ENCODE peak calls at places on chromosomes 12 and 14, in four cellular contexts. One of them, this sample, is unnamed.

GRCh38 chr14:61528591-61529021 is 166.7 kb upstream of the HIF1A start:
- DNase-seq in foreskin fibroblast: peak
- DNase-seq in prostate gland: no peak
- DNase-seq in astrocyte: peak
- DNase-seq in this sample: no peak

GRCh38 chr12:53128780-53129747 is 25.8 kb downstream of the SOAT2 start:
- DNase-seq in foreskin fibroblast: no peak
- DNase-seq in prostate gland: no peak
- DNase-seq in astrocyte: no peak
- DNase-seq in this sample: no peak

GRCh38 chr12:39930066-39930465 is 175.8 kb downstream of the SLC2A13 start:
- DNase-seq in foreskin fibroblast: no peak
- DNase-seq in prostate gland: no peak
- DNase-seq in astrocyte: no peak
- DNase-seq in this sample: no peak

GRCh38 chr14:104510794-104511611 is 68.6 kb upstream of the C14orf180 start:
- DNase-seq in foreskin fibroblast: no peak
- DNase-seq in prostate gland: peak
- DNase-seq in astrocyte: no peak
- DNase-seq in this sample: no peak

GRCh38 chr14:71399057-71399487 is 491.8 kb downstream of the PCNX1 start:
- DNase-seq in foreskin fibroblast: no peak
- DNase-seq in prostate gland: no peak
- DNase-seq in astrocyte: no peak
- DNase-seq in this sample: no peak

GRCh38 chr12:82527165-82527780 is 159.4 kb upstream of the TMTC2 start:
- DNase-seq in foreskin fibroblast: peak
- DNase-seq in prostate gland: peak
- DNase-seq in astrocyte: peak
- DNase-seq in this sample: peak

GRCh38 chr12:57127101-57127709 is 1.1 kb upstream of the LRP1 start:
- DNase-seq in foreskin fibroblast: peak
- DNase-seq in prostate gland: peak
- DNase-seq in astrocyte: no peak
- DNase-seq in this sample: no peak

GRCh38 chr12:34396006-34396860 is 373.9 kb downstream of the ALG10 start:
- DNase-seq in foreskin fibroblast: no peak
- DNase-seq in prostate gland: peak
- DNase-seq in astrocyte: no peak
- DNase-seq in this sample: no peak

GRCh38 chr12:57161491-57161890 is 14.1 kb upstream of the LRP1-AS start:
- DNase-seq in foreskin fibroblast: peak
- DNase-seq in prostate gland: no peak
- DNase-seq in astrocyte: peak
- DNase-seq in this sample: no peak

GRCh38 chr12:49961111-49961922 is at the start of gene AQP5:
- DNase-seq in foreskin fibroblast: no peak
- DNase-seq in prostate gland: no peak
- DNase-seq in astrocyte: no peak
- DNase-seq in this sample: no peak

DNA sequence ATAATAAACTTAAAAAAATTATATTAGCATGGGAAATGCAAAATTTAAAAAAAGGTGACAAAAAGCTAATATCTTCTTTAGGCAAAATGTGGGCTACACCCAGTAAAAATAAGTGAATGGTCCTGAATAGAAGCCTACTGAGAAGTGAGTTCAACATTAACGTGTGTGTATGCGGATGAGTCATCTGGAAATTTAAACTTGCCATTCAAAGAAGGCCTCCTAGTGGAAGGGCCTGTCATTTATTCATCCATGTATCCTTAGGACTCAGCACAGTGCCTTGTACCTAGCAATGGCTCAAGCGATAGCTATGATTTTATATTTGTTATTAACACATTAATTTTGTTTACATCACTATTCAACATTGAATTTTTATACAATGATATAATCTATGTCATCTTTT is 226.2 kb downstream of the NUBPL start:
- DNase-seq in foreskin fibroblast: no peak
- DNase-seq in prostate gland: no peak
- DNase-seq in astrocyte: no peak
- DNase-seq in this sample: peak
- TF ChIP-seq CTCF in foreskin fibroblast: no peak
- TF ChIP-seq CTCF in prostate gland: no peak
- TF ChIP-seq CTCF in astrocyte: no peak
- TF ChIP-seq CTCF in this sample: peak

GRCh38 chr12:6962285-6963015 is 8.0 kb downstream of the PHB2 start:
- DNase-seq in foreskin fibroblast: no peak
- DNase-seq in prostate gland: peak
- DNase-seq in astrocyte: no peak
- DNase-seq in this sample: no peak

GRCh38 chr12:6960291-6961277 is 9.4 kb downstream of the PTPN6 start:
- DNase-seq in foreskin fibroblast: peak
- DNase-seq in prostate gland: no peak
- DNase-seq in astrocyte: peak
- DNase-seq in this sample: no peak

GRCh38 chr12:6961695-6962284 is 8.7 kb downstream of the PHB2 start:
- DNase-seq in foreskin fibroblast: peak
- DNase-seq in prostate gland: peak
- DNase-seq in astrocyte: peak
- DNase-seq in this sample: no peak

GRCh38 chr12:6959376-6960290 is 8.5 kb downstream of the PTPN6 start:
- DNase-seq in foreskin fibroblast: no peak
- DNase-seq in prostate gland: no peak
- DNase-seq in astrocyte: no peak
- DNase-seq in this sample: no peak

DNA sequence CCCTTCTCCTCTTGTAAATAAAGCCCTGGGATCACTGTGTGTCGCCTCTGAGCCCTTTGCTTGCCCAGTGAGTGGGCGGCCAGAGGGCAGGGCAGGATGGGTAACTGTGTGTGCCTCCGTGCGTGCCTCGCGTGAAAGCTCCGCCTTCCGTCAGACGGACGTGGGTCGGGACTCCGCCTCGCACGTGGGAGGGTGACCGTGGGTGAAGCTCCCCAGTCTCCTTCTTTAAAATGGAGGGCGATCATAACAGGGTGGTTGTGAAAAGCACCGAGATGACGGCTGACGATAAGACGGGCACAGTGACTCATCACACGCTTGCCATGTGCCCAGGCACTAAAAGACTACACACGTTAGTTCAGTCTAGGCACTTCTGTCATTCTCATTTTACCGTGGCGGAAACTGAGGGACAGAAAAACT is 9.2 kb downstream of the PHB2 start:
- DNase-seq in foreskin fibroblast: peak
- DNase-seq in prostate gland: peak
- DNase-seq in astrocyte: peak
- DNase-seq in this sample: no peak
- H3K4me3 ChIP-seq in foreskin fibroblast: no peak
- H3K4me3 ChIP-seq in prostate gland: peak
- H3K4me3 ChIP-seq in astrocyte: peak
- H3K4me3 ChIP-seq in this sample: peak

GRCh38 chr12:46934374-46935111 is 108.7 kb upstream of the SLC38A4 start:
- DNase-seq in foreskin fibroblast: no peak
- DNase-seq in prostate gland: no peak
- DNase-seq in astrocyte: no peak
- DNase-seq in this sample: no peak

GRCh38 chr12:46926536-46926935 is 100.7 kb upstream of the SLC38A4 start:
- DNase-seq in foreskin fibroblast: peak
- DNase-seq in prostate gland: no peak
- DNase-seq in astrocyte: no peak
- DNase-seq in this sample: no peak

GRCh38 chr12:46935448-46935847 is 109.7 kb upstream of the SLC38A4 start:
- DNase-seq in foreskin fibroblast: no peak
- DNase-seq in prostate gland: no peak
- DNase-seq in astrocyte: no peak
- DNase-seq in this sample: no peak

GRCh38 chr12:46933947-46934346 is 108.2 kb upstream of the SLC38A4 start:
- DNase-seq in foreskin fibroblast: peak
- DNase-seq in prostate gland: no peak
- DNase-seq in astrocyte: peak
- DNase-seq in this sample: peak

DNA sequence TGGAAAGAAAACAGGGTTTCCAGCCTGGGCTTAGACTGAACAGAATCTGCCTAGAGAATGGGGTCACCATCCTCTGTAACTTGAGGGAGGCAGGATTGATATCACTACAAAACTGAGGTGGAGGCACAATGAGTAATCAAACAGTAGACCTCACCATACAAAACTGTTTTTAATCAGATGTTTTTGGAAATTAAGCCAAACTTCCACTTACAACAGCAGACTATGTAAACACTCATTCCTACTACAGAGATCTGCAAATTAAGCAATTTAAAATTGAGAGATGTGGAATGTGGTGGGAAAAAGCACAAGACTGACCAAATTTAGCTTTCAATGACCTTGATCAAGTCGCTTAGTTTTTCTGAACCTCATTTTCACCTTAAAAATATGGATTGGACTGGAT is 104.3 kb upstream of the SLC38A4 start:
- DNase-seq in foreskin fibroblast: no peak
- DNase-seq in prostate gland: no peak
- DNase-seq in astrocyte: no peak
- DNase-seq in this sample: no peak
- TF ChIP-seq CTCF in foreskin fibroblast: no peak
- TF ChIP-seq CTCF in prostate gland: no peak
- TF ChIP-seq CTCF in astrocyte: no peak
- TF ChIP-seq CTCF in this sample: no peak

GRCh38 chr12:102957339-102958050 is at the start of gene ASCL1:
- DNase-seq in foreskin fibroblast: peak
- DNase-seq in prostate gland: no peak
- DNase-seq in astrocyte: peak
- DNase-seq in this sample: no peak
- H3K4me3 ChIP-seq in foreskin fibroblast: peak
- H3K4me3 ChIP-seq in prostate gland: peak
- H3K4me3 ChIP-seq in astrocyte: peak
- H3K4me3 ChIP-seq in this sample: peak

GRCh38 chr14:95157987-95158712 is 821 bp upstream of the DICER1 start:
- DNase-seq in foreskin fibroblast: no peak
- DNase-seq in prostate gland: no peak
- DNase-seq in astrocyte: no peak
- DNase-seq in this sample: no peak
- TF ChIP-seq CTCF in foreskin fibroblast: no peak
- TF ChIP-seq CTCF in prostate gland: no peak
- TF ChIP-seq CTCF in astrocyte: no peak
- TF ChIP-seq CTCF in this sample: no peak

GRCh38 chr14:87815121-87815520 is 177.9 kb downstream of the GALC start:
- DNase-seq in foreskin fibroblast: no peak
- DNase-seq in prostate gland: no peak
- DNase-seq in astrocyte: no peak
- DNase-seq in this sample: no peak
- H3K4me3 ChIP-seq in foreskin fibroblast: no peak
- H3K4me3 ChIP-seq in prostate gland: no peak
- H3K4me3 ChIP-seq in astrocyte: no peak
- H3K4me3 ChIP-seq in this sample: no peak

DNA sequence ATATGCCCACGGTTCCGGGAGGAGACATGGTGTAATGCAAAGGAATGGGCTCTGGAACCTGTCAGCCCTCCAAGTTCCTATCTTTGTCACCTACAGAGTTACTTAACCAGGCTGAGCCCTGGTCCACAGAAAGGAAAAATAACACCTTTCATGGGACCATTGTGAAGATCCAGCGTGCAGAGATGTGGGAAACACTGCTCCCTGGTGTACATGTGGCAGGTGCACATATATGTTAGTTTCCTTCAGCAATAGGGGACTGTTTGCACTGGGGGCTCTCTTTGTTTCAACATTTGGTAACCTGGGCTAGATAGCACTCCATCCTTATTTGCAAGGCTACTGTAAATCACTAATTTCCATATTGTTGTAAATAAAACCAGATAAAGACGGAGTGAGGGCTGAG is 72.3 kb downstream of the ANO2 start:
- DNase-seq in foreskin fibroblast: peak
- DNase-seq in prostate gland: no peak
- DNase-seq in astrocyte: peak
- DNase-seq in this sample: no peak
- TF ChIP-seq CTCF in foreskin fibroblast: peak
- TF ChIP-seq CTCF in prostate gland: peak
- TF ChIP-seq CTCF in astrocyte: peak
- TF ChIP-seq CTCF in this sample: peak

DNA sequence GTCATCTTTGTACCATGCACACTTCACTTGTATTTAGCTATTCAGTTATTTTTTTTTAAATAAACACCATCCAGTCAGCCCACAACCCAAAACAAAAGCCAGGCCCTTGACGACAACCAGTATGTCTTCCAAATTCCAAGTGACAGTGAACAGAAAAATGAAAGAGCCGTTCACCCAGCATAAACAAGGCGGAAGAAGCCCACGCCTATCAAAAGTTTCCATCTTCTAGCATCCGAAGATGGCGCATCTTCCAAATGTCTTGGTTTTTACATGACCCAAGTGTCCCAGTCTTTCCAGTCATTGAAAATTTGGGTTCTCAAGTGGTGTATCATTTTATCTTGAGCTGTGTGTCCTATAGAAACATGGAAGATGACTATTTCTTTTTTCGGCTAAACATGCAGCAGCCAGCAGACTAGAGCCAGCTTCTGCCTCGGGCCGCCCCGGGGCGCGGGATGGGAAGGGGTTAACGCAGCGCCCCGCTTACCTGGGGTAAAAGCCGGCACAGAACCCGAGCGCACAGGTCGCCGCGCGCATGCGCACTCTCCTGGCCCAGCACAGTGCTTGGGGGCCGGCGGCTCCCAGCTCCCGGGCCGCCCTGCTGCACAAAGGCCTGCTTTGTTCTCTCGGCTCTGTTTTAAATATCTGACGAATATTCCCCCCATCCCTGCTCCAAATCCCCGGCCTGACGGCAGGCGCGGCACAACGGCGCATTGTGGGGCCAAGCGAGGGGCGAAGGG is 164.8 kb downstream of the ZFP36L1 start:
- DNase-seq in foreskin fibroblast: no peak
- DNase-seq in prostate gland: peak
- DNase-seq in astrocyte: no peak
- DNase-seq in this sample: no peak
- H3K4me3 ChIP-seq in foreskin fibroblast: no peak
- H3K4me3 ChIP-seq in prostate gland: peak
- H3K4me3 ChIP-seq in astrocyte: peak
- H3K4me3 ChIP-seq in this sample: no peak

GRCh38 chr12:11897923-11898322 is 172.8 kb upstream of the BCL2L14 start:
- DNase-seq in foreskin fibroblast: no peak
- DNase-seq in prostate gland: no peak
- DNase-seq in astrocyte: no peak
- DNase-seq in this sample: no peak

GRCh38 chr12:11904124-11904523 is 166.6 kb upstream of the BCL2L14 start:
- DNase-seq in foreskin fibroblast: no peak
- DNase-seq in prostate gland: no peak
- DNase-seq in astrocyte: no peak
- DNase-seq in this sample: no peak

GRCh38 chr12:11901687-11902524 is 168.8 kb upstream of the BCL2L14 start:
- DNase-seq in foreskin fibroblast: no peak
- DNase-seq in prostate gland: no peak
- DNase-seq in astrocyte: no peak
- DNase-seq in this sample: no peak

GRCh38 chr12:11906284-11906935 is 164.3 kb upstream of the BCL2L14 start:
- DNase-seq in foreskin fibroblast: peak
- DNase-seq in prostate gland: no peak
- DNase-seq in astrocyte: peak
- DNase-seq in this sample: no peak

DNA sequence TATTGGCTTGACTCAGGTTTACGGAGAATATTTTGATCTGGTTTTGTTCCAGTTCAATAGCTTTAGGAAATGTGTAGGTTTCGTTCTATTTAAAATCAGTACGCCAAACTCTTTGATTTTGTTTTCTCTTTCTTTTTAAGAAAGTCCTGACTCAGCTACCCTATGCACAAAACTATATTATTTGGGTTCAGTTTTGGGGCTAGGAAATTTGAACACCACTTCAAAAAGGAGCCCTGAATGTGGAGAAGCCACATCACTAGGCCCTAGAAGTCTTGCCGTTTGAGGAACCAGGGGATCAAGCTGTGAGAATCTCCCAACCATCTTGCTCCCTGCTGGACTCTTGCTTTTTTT is 168.2 kb upstream of the BCL2L14 start:
- DNase-seq in foreskin fibroblast: no peak
- DNase-seq in prostate gland: no peak
- DNase-seq in astrocyte: no peak
- DNase-seq in this sample: no peak
- TF ChIP-seq CTCF in foreskin fibroblast: no peak
- TF ChIP-seq CTCF in prostate gland: no peak
- TF ChIP-seq CTCF in astrocyte: no peak
- TF ChIP-seq CTCF in this sample: no peak